ENCODE peak calls at places on chromosomes 5 and 9, in five cellular contexts. R is EL; V is stimulated activated CD4-positive, alpha-beta T cell treated with anti-CD3 and anti-CD28 coated beads, Interleukin-1b, Interleukin-23, amount 100 ng/mL, for 4 hours; I is nephron progenitor cell; Q is AG08395. X is an unnamed sample.
A peak's percentile ranks its signal among the peaks of the same experiment; 100 is the strongest.

GRCh38 chr9:137303031-137303892 is 1.2 kb upstream of the NRARP start:
- DNase-seq in R (no peak), V (no peak), I (no peak), Q (no peak), X (no peak)

GRCh38 chr9:87834357-87834756 is 48.3 kb upstream of the SPATA31E1 start:
- DNase-seq in R (no peak), V (no peak), I (peak; percentile 36), Q (no peak), X (no peak)

GRCh38 chr9:3868012-3868411 is 342.2 kb upstream of the RFX3 start:
- DNase-seq in R (no peak), V (no peak), I (no peak), Q (no peak), X (no peak)

GRCh38 chr5:157778121-157778805 is 34.8 kb downstream of the LSM11 start:
- DNase-seq in R (peak; percentile 42), V (no peak), I (peak; percentile 21), Q (peak; percentile 5), X (peak; percentile 75)

GRCh38 chr9:119596703-119597102 is 227.5 kb upstream of the BRINP1 start:
- DNase-seq in R (no peak), V (no peak), I (no peak), Q (no peak), X (no peak)

GRCh38 chr9:1048853-1049252 is 1.3 kb upstream of the DMRT2 start:
- DNase-seq in R (no peak), V (no peak), I (no peak), Q (no peak), X (no peak)

GRCh38 chr5:34587355-34588241 is 68.5 kb upstream of the RAI14 start:
- DNase-seq in R (peak; percentile 82), V (no peak), I (no peak), Q (peak; percentile 62), X (peak; percentile 94)

GRCh38 chr9:78261403-78262001 is 25.6 kb downstream of the CEP78 start:
- DNase-seq in R (peak; percentile 30), V (no peak), I (no peak), Q (peak; percentile 39), X (peak; percentile 43)

GRCh38 chr9:109182940-109183798 is 16.1 kb upstream of the FRRS1L start:
- DNase-seq in R (peak; percentile 50), V (no peak), I (peak; percentile 25), Q (peak; percentile 29), X (peak; percentile 32)

GRCh38 chr5:180126716-180127681 is 55.4 kb upstream of the RNF130 start:
- DNase-seq in R (no peak), V (peak; percentile 17), I (peak; percentile 69), Q (peak; percentile 59), X (no peak)

GRCh38 chr5:107203231-107203630 is 467.5 kb downstream of the EFNA5 start:
- DNase-seq in R (no peak), V (no peak), I (no peak), Q (no peak), X (no peak)

GRCh38 chr9:120398286-120398685 is 181.7 kb downstream of the CDK5RAP2 start:
- DNase-seq in R (no peak), V (no peak), I (no peak), Q (no peak), X (no peak)

GRCh38 chr9:127661342-127661741 is 45.4 kb upstream of the CFAP157 start:
- DNase-seq in R (no peak), V (no peak), I (no peak), Q (no peak), X (no peak)

GRCh38 chr5:37723147-37723961 is 116.5 kb downstream of the GDNF start:
- DNase-seq in R (peak; percentile 47), V (peak; percentile 3), I (peak; percentile 56), Q (no peak), X (peak; percentile 39)

GRCh38 chr9:94864862-94865435 is 138.4 kb downstream of the AOPEP start:
- DNase-seq in R (no peak), V (no peak), I (no peak), Q (no peak), X (no peak)

GRCh38 chr5:76145945-76146344 is 62.8 kb downstream of the SV2C start:
- DNase-seq in R (peak; percentile 5), V (no peak), I (no peak), Q (no peak), X (peak; percentile 9)

GRCh38 chr5:32482193-32482592 is 37.7 kb upstream of the ZFR start:
- DNase-seq in R (no peak), V (no peak), I (no peak), Q (no peak), X (no peak)

GRCh38 chr5:82349651-82350050 is 71.5 kb upstream of the RPS23 start:
- DNase-seq in R (peak; percentile 36), V (peak; percentile 24), I (peak; percentile 51), Q (no peak), X (no peak)

GRCh38 chr5:8458038-8458383 is 589.1 kb downstream of the MTRR start:
- DNase-seq in R (peak; percentile 31), V (no peak), I (no peak), Q (peak; percentile 3), X (peak; percentile 28)

GRCh38 chr9:133777111-133777791 is 39.1 kb upstream of the SARDH start:
- DNase-seq in R (no peak), V (no peak), I (no peak), Q (no peak), X (no peak)

GRCh38 chr5:149680810-149681221 is 49.3 kb upstream of the PPARGC1B start:
- DNase-seq in R (no peak), V (no peak), I (no peak), Q (no peak), X (no peak)

GRCh38 chr5:34534237-34535108 is 121.7 kb upstream of the RAI14 start:
- DNase-seq in R (peak; percentile 95), V (no peak), I (no peak), Q (peak; percentile 79), X (peak; percentile 98)

GRCh38 chr9:20382460-20383071 is 239.7 kb downstream of the MLLT3 start:
- DNase-seq in R (peak; percentile 8), V (no peak), I (no peak), Q (no peak), X (peak; percentile 61)

GRCh38 chr5:151156732-151157402 is 712 bp downstream of the ANXA6 start:
- DNase-seq in R (peak; percentile 45), V (no peak), I (peak; percentile 30), Q (no peak), X (peak; percentile 41)

GRCh38 chr9:10005206-10005605 is 607.6 kb downstream of the PTPRD start:
- DNase-seq in R (no peak), V (no peak), I (no peak), Q (no peak), X (no peak)

GRCh38 chr9:4435197-4435596 is 55.1 kb upstream of the SLC1A1 start:
- DNase-seq in R (peak; percentile 62), V (no peak), I (no peak), Q (peak; percentile 67), X (peak; percentile 81)

GRCh38 chr5:11894992-11895391 is 9.3 kb downstream of the CTNND2 start:
- DNase-seq in R (no peak), V (no peak), I (no peak), Q (no peak), X (no peak)

GRCh38 chr5:78903936-78904335 is 81.2 kb downstream of the ARSB start:
- DNase-seq in R (peak; percentile 23), V (no peak), I (no peak), Q (no peak), X (peak; percentile 48)

GRCh38 chr5:134510970-134511795 is 14.3 kb upstream of the JADE2 start:
- DNase-seq in R (peak; percentile 61), V (peak; percentile 49), I (no peak), Q (no peak), X (peak; percentile 39)

GRCh38 chr9:109918359-109919163 is 138.6 kb downstream of the PALM2AKAP2 start:
- DNase-seq in R (no peak), V (no peak), I (no peak), Q (no peak), X (no peak)

GRCh38 chr9:89617978-89618377 is 13.2 kb downstream of the GADD45G start:
- DNase-seq in R (no peak), V (no peak), I (no peak), Q (no peak), X (no peak)

GRCh38 chr9:84206801-84207200 is 133.8 kb downstream of the SLC28A3 start:
- DNase-seq in R (no peak), V (no peak), I (no peak), Q (peak; percentile 5), X (no peak)

GRCh38 chr5:96663608-96664007 is 1.4 kb downstream of the CAST start:
- DNase-seq in R (no peak), V (no peak), I (no peak), Q (no peak), X (no peak)

GRCh38 chr9:103928452-103928851 is 165.7 kb upstream of the SMC2 start:
- DNase-seq in R (peak; percentile 9), V (no peak), I (no peak), Q (no peak), X (peak; percentile 2)

GRCh38 chr5:122985954-122986721 is 50.4 kb downstream of the PPIC start:
- DNase-seq in R (no peak), V (no peak), I (no peak), Q (no peak), X (no peak)

X was measured in iris pigment epithelial cell.